ENCODE peak calls at places on chromosomes 7 and 10, in ten cellular contexts. L is neural progenitor cell, S is psoas muscle, B is H9, N is mesothelial cell of epicardium, W is tibial nerve, X is lower leg skin, H is adrenal gland, G is BJ, R is Caco-2. J is an unnamed sample.

GRCh38 chr7:75966209-75966961 is 28.0 kb downstream of the TMEM120A start:
- DNase-seq in B (no peak), S (peak), X (peak), L (no peak), G (peak), H (peak), W (no peak), N (no peak), R (no peak), J (no peak)

GRCh38 chr10:43057231-43057711 is 19.6 kb upstream of the RET start:
- DNase-seq in R (no peak), B (no peak), W (no peak), G (no peak), X (no peak), S (peak), L (no peak), H (no peak), N (no peak), J (no peak)

GRCh38 chr7:22831602-22832001 is 9.0 kb upstream of the TOMM7 start:
- DNase-seq in H (no peak), L (no peak), G (no peak), B (no peak), X (no peak), N (no peak), W (no peak), S (no peak), R (no peak), J (no peak)

GRCh38 chr10:78149193-78149592 is 115.5 kb downstream of the RPS24 start:
- DNase-seq in G (no peak), S (no peak), B (no peak), R (peak), L (no peak), W (no peak), H (no peak), X (no peak), N (no peak), J (no peak)

GRCh38 chr7:116683786-116684185 is 11.8 kb downstream of the MET start:
- DNase-seq in W (no peak), R (no peak), G (no peak), N (no peak), X (no peak), H (no peak), S (no peak), L (no peak), B (no peak), J (peak)

GRCh38 chr7:100604976-100605911 is 3.1 kb downstream of the PCOLCE start:
- DNase-seq in G (no peak), N (no peak), X (no peak), S (peak), R (peak), W (no peak), H (peak), L (peak), B (peak), J (no peak)

GRCh38 chr10:24435374-24435773 is 226.4 kb downstream of the KIAA1217 start:
- DNase-seq in B (no peak), S (no peak), X (no peak), R (no peak), G (peak), W (no peak), H (peak), N (no peak), L (no peak), J (no peak)

GRCh38 chr7:73308665-73309214 is at the start of gene NSUN5:
- DNase-seq in X (peak), L (peak), H (peak), B (peak), S (peak), N (peak), R (peak), W (peak), G (no peak), J (peak)

GRCh38 chr7:84701524-84702306 is 485.1 kb downstream of the SEMA3D start:
- DNase-seq in L (peak), W (no peak), B (no peak), X (no peak), S (no peak), N (no peak), G (no peak), R (peak), H (no peak), J (no peak)

GRCh38 chr10:91010952-91011351 is 90.1 kb upstream of the ANKRD1 start:
- DNase-seq in W (no peak), S (no peak), X (no peak), H (no peak), G (no peak), L (no peak), R (no peak), N (no peak), B (no peak), J (no peak)

GRCh38 chr10:78529262-78529661 is 495.6 kb downstream of the RPS24 start:
- DNase-seq in W (no peak), X (no peak), B (no peak), S (no peak), H (no peak), N (no peak), R (no peak), L (no peak), G (no peak), J (no peak)

GRCh38 chr7:98488167-98488566 is 87.3 kb upstream of the BAIAP2L1 start:
- DNase-seq in L (no peak), N (no peak), H (no peak), R (peak), X (no peak), G (no peak), B (no peak), W (no peak), S (no peak), J (no peak)

GRCh38 chr7:145511014-145511413 is 605.6 kb upstream of the CNTNAP2 start:
- DNase-seq in R (no peak), L (no peak), N (no peak), G (no peak), X (no peak), H (no peak), S (no peak), W (no peak), B (no peak), J (no peak)

GRCh38 chr7:50119815-50120637 is 27.0 kb upstream of the ZPBP start:
- DNase-seq in H (no peak), S (no peak), B (peak), R (peak), N (no peak), X (no peak), W (no peak), G (no peak), L (peak), J (no peak)

GRCh38 chr10:73768881-73769280 is 13.0 kb upstream of the CHCHD1 start:
- DNase-seq in L (no peak), X (no peak), N (no peak), H (no peak), R (no peak), S (no peak), B (peak), G (no peak), W (no peak), J (no peak)

GRCh38 chr10:43252166-43252784 is 14.6 kb downstream of the RASGEF1A start:
- DNase-seq in G (no peak), N (no peak), X (no peak), S (peak), B (peak), H (no peak), L (no peak), R (no peak), W (no peak), J (no peak)

GRCh38 chr7:92797693-92798092 is 38.7 kb downstream of the CDK6 start:
- DNase-seq in N (no peak), X (no peak), L (no peak), B (no peak), R (no peak), S (no peak), W (no peak), G (no peak), H (no peak), J (no peak)
- TF ChIP-seq CTCF in N (no peak), X (no peak), L (no peak), B (peak), R (no peak), S (no peak), W (no peak), G (no peak), H (no peak), J (no peak)

GRCh38 chr7:64946772-64947171 is 43.7 kb downstream of the ZNF273 start:
- DNase-seq in X (no peak), S (no peak), N (no peak), R (no peak), L (peak), W (no peak), B (peak), H (peak), G (no peak), J (no peak)
- TF ChIP-seq CTCF in X (no peak), S (peak), N (no peak), R (no peak), L (peak), W (no peak), B (no peak), H (no peak), G (peak), J (no peak)

DNA sequence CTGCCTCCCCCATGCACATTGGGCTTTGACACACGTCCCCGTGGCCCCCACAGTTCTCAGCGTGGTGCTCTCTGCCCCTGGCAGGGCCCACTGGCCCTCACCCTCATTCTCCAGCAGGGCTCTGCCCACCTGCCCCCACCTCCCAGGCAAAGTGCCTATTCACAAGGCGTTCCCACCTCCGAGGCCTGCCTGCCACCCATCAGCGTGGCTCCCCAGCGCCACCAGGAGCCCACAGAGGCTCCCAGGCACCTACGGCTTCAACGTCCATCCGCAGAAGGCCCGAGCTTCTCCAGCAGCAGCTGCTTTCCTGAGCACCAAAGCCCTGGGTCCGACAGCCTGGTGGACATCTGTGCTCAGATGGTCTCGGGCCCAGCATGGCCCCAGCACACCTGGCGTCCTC is 211.8 kb upstream of the PPP2R2D start:
- DNase-seq in G (no peak), X (no peak), W (no peak), N (no peak), L (peak), S (no peak), H (no peak), B (peak), R (no peak), J (no peak)
- TF ChIP-seq CTCF in G (no peak), X (no peak), W (no peak), N (no peak), L (peak), S (no peak), H (no peak), B (peak), R (no peak), J (no peak)

DNA sequence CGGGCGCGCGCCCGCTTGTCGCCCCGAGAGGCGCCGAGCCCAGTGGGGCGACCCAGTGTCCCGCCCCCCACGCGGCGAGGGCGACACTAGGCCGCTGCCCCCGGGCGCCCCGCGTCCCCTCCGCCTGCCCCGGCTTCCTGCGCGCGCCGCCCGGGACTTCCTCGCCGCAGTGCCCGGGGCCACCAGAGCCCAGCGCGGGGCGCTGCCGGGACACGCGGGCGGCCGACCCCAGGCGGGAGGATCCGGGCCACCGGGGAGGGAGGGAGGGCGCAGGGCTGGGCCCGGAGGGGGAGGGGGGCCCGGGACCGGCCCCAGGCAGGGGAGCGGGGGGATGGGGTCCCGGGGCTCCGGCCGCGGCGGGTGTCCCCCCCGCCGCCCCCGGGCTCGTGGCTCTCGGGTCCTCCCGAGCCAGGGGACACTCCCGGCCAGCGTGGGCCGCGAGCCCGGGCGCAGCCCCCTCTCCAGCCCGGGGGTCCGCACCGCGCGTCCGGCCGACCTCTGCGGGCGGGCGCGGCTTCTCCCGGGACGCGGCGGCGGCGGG is 435 bp upstream of the PWWP2B start:
- DNase-seq in L (peak), W (no peak), B (no peak), G (no peak), R (peak), X (no peak), N (no peak), H (peak), S (peak), J (peak)
- TF ChIP-seq CTCF in L (peak), W (peak), B (peak), G (no peak), R (peak), X (no peak), N (peak), H (no peak), S (peak), J (no peak)

DNA sequence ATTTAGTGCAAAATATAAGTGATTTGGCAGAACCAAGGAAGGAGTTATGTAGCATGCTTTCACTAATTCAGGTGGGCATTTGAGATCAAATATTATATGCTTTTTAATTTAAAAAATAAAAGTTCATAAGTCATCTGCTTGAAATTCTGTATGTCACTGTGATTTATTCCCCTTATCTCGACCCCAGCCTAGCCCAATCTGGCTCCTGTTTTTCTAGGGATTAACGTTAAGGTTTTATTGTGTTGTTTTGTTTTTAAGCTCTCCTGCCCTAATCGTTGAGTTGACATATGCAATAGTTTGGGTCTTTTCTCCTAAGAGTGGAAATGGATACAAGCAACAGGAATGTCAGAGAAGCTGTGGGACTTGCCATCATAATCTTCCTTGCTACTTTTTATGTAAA is 42.6 kb downstream of the WIPF3 start:
- DNase-seq in W (no peak), N (no peak), G (no peak), H (no peak), S (no peak), R (no peak), X (no peak), L (no peak), B (no peak), J (no peak)
- TF ChIP-seq CTCF in W (no peak), N (no peak), G (no peak), H (no peak), S (no peak), R (no peak), X (no peak), L (no peak), B (no peak), J (no peak)

DNA sequence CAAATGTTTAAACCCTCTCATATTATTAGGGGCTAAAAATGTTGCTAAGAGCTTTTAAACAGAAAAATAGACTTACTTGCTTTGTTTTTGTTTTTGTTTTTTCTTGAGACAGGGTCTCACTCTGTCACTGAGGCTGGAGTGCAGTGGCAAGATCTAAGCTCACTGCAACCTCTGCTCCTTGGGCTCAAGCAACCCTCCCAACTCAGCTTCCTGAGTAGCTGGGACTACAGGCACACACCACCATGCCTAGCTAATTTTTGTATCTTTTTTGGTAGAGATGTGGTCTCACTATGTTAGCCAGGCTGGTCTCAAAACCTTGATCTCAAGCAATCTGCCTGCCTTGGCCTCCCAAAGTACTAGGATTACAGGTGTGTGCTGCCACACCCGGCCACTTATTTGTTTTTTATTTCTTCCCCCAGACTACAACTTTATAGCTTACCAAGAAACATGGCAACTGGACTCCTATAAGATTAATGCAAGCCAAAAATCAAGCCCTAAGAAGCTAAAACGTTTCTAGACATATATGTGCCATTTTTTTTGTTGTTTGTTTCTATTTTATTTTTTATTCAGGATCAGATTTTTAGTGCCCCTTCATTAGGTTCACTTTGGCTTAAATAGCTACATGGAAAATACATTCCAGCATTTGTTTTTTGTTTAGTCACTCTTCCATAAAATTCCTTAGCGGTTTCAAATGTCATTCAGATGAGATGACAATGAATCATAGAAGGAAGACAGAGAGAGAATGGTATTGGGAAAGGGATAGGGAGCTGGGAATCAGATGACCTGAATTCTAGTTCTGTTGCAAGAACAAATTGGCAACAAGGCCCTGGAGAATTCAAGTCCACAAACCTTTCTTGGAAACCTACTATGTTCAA is 163.4 kb upstream of the MKLN1 start:
- DNase-seq in X (peak), R (no peak), N (no peak), B (no peak), L (no peak), S (no peak), H (peak), W (no peak), G (peak), J (no peak)
- TF ChIP-seq CTCF in X (no peak), R (no peak), N (no peak), B (no peak), L (no peak), S (no peak), H (no peak), W (no peak), G (no peak), J (no peak)

GRCh38 chr10:126907423-126907970 is 2.3 kb downstream of the DOCK1 start:
- DNase-seq in G (no peak), X (no peak), L (no peak), W (no peak), N (no peak), B (peak), H (no peak), R (no peak), S (no peak), J (no peak)
- TF ChIP-seq CTCF in G (peak), X (no peak), L (peak), W (no peak), N (peak), B (peak), H (no peak), R (peak), S (no peak), J (no peak)

DNA sequence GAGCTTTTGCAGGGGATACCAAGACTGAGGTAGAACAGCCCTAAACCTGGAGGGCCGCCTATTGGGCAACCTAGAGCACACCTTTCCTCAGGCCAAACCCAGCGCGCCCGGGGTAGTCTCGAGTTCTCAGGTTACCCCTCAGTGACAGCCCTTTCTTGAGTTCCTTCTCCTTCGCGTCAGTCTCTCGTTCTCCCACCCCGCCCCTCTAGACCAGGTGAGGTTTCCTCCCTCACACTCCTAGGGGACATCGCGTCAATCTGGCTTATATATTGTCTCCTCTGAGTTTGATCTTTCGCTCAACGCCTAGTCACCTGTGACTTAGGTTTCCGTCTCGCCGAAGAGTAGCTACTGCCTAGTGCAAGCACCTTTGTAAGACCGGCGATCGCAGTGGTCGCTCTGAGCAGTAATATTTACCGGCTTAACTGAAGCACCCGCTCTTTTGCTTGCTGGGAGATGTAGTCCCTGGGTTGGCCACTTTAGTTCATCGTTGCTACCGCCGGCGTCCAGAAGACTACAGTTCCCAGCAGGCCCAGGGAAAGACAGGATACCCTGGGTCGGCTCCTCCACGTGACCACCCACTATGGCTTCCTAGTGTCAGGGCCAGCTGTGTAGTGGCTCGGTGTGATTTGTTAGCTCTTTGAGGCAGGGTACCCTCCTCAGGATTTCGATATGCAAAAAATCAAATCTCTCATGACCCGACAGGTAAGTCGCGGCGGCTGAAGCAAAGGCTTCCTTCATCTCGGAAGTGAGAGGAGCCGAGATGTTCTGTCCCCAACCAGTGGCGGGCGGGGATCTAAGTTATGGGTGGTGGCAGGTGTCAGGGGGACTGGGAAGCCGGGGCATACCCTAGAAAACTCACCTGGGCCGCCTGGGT is at the start of gene VPS50:
- DNase-seq in S (peak), L (peak), R (peak), B (peak), G (peak), X (peak), N (peak), H (peak), W (peak), J (peak)
- TF ChIP-seq CTCF in S (no peak), L (no peak), R (peak), B (peak), G (no peak), X (no peak), N (no peak), H (peak), W (no peak), J (no peak)

GRCh38 chr7:155009570-155010157 is 6.7 kb upstream of the PAXIP1 start:
- DNase-seq in X (no peak), B (peak), H (no peak), W (no peak), G (no peak), L (peak), S (no peak), R (peak), N (no peak), J (no peak)
- TF ChIP-seq CTCF in X (no peak), B (peak), H (no peak), W (no peak), G (peak), L (peak), S (peak), R (peak), N (no peak), J (peak)

DNA sequence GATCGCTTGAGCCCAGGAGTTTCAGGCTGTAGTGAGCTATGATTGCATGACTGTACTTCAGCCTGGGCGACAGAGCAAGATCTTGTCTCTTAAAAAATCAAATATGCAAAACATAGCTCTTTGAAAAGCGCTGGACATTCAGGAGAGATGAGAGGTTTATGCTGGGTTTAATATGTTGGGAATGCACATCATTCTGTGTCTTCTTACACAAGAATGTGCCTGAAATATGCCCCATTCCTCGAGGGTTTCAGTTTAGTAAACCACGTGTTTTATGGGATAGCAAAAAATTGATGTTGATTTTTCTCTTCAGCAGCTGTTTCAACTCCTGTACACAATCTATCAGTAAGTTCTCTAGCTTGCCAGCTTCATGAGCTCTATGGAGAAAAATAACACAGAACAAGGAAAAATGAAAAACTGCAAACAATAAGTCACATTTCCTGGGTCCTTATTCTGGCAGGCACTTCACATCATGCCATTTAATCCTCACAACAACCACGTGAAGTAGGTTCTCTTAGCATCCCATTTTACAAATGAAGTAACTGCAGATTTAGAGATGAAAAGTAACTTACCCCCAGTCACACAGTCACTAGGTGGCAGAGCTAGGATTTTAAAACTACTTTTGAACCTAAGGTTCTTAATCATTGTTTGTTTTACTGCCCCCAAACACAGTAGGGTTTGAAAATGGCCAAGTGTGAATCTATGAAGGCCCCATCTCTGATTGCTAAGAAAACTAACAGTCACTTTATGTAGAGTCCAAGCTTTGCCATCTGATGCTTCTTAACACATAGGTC is 423.6 kb downstream of the PHTF2 start:
- DNase-seq in L (no peak), N (no peak), W (no peak), X (no peak), H (no peak), S (no peak), R (no peak), G (peak), B (no peak), J (no peak)
- TF ChIP-seq CTCF in L (peak), N (no peak), W (no peak), X (no peak), H (no peak), S (no peak), R (no peak), G (peak), B (peak), J (no peak)

J was measured in GM06990.